ENCODE peak calls at places on chromosome 2, in four cellular contexts. E is prostate gland, J is fibroblast of the conjunctiva, W is A549. R is an unnamed sample.
A peak's percentile ranks its signal among the peaks of the same experiment; 100 is the strongest.

GRCh38 chr2:170375192-170375591 is 197.2 kb downstream of the MYO3B start:
- DNase-seq in E (peak; percentile 36), J (no peak), W (no peak), R (no peak)

GRCh38 chr2:98607741-98608117 is 583 bp downstream of the COA5 start:
- DNase-seq in E (no peak), J (no peak), W (no peak), R (no peak)

GRCh38 chr2:235165136-235165535 is 213.3 kb downstream of the SH3BP4 start:
- DNase-seq in E (no peak), J (no peak), W (no peak), R (no peak)

GRCh38 chr2:65452150-65452895 is 19.9 kb upstream of the SPRED2 start:
- DNase-seq in E (no peak), J (no peak), W (no peak), R (no peak)

GRCh38 chr2:15348028-15348427 is 213.1 kb downstream of the NBAS start:
- DNase-seq in E (no peak), J (no peak), W (no peak), R (no peak)

GRCh38 chr2:217909156-217909820 is 93.5 kb downstream of the TNS1 start:
- DNase-seq in E (no peak), J (no peak), W (no peak), R (no peak)

GRCh38 chr2:239393401-239393940 is 7.3 kb downstream of the HDAC4 start:
- DNase-seq in E (no peak), J (peak; percentile 10), W (no peak), R (no peak)

GRCh38 chr2:88590998-88591613 is 36.2 kb downstream of the EIF2AK3 start:
- DNase-seq in E (peak; percentile 40), J (peak; percentile 56), W (peak; percentile 73), R (no peak)

GRCh38 chr2:240435457-240435954 is at the start of gene GPC1:
- DNase-seq in E (peak; percentile 72), J (peak; percentile 51), W (peak; percentile 82), R (no peak)

GRCh38 chr2:147204102-147204501 is 640.7 kb upstream of the ACVR2A start:
- DNase-seq in E (no peak), J (no peak), W (no peak), R (peak; percentile 67)